ENCODE peak calls at places on chromosomes 5 and 9, in ten cellular contexts. P is Peyer's patch, V is body of pancreas, M is A549, I is IMR-90, L is stomach, F is uterus, G is ovary, Z is HCT116, Y is heart left ventricle. A is an unnamed sample.

GRCh38 chr5:179914032-179914755 is 6.5 kb upstream of the TBC1D9B start:
- DNase-seq in M (peak; percentile 74), F (no peak), L (no peak), Z (no peak), G (no peak), V (no peak), I (peak; percentile 53), Y (no peak), P (no peak), A (peak; percentile 48)

GRCh38 chr9:95078934-95079333 is 238.6 kb downstream of the FANCC start:
- DNase-seq in P (peak; percentile 53), V (no peak), Y (no peak), M (no peak), Z (no peak), L (peak; percentile 76), F (peak; percentile 11), G (no peak), I (no peak), A (no peak)

GRCh38 chr5:12292610-12293204 is 388.5 kb upstream of the CTNND2 start:
- DNase-seq in F (no peak), G (no peak), V (no peak), Y (no peak), M (peak; percentile 12), P (no peak), Z (no peak), I (no peak), L (no peak), A (no peak)

GRCh38 chr9:119961774-119962408 is 592.7 kb upstream of the BRINP1 start:
- DNase-seq in V (peak; percentile 60), P (peak; percentile 52), G (peak; percentile 46), Z (peak; percentile 27), Y (no peak), I (peak; percentile 29), L (peak; percentile 63), M (peak; percentile 56), F (no peak), A (no peak)

GRCh38 chr9:112970939-112971338 is 41.1 kb downstream of the ZNF883 start:
- DNase-seq in P (no peak), L (no peak), Y (no peak), I (no peak), M (no peak), Z (no peak), V (no peak), G (no peak), F (no peak), A (no peak)

GRCh38 chr9:105647595-105648349 is 14.5 kb upstream of the TAL2 start:
- DNase-seq in I (peak; percentile 16), Z (no peak), Y (no peak), G (peak; percentile 46), L (no peak), F (no peak), V (no peak), P (no peak), M (no peak), A (no peak)

GRCh38 chr9:126872516-126872915 is 12.1 kb downstream of the ZBTB34 start:
- DNase-seq in L (no peak), Z (no peak), F (no peak), V (no peak), G (no peak), P (no peak), M (no peak), Y (no peak), I (no peak), A (no peak)

GRCh38 chr5:125232779-125233230 is 486.4 kb upstream of the ZNF608 start:
- DNase-seq in V (no peak), Y (no peak), I (peak; percentile 86), P (no peak), L (no peak), F (no peak), Z (no peak), M (no peak), G (no peak), A (no peak)

GRCh38 chr5:131863700-131864099 is 66.9 kb upstream of the FNIP1 start:
- DNase-seq in I (no peak), G (no peak), Z (no peak), Y (no peak), M (no peak), L (no peak), P (no peak), V (no peak), F (no peak), A (no peak)

GRCh38 chr9:33106827-33107621 is 30.6 kb upstream of the SMU1 start:
- DNase-seq in Y (peak; percentile 77), L (peak; percentile 45), V (peak; percentile 42), Z (no peak), M (no peak), F (peak; percentile 45), I (peak; percentile 89), G (peak; percentile 70), P (no peak), A (peak; percentile 33)

GRCh38 chr9:126386088-126386487 is 59.5 kb downstream of the MVB12B start:
- DNase-seq in L (no peak), M (peak; percentile 42), P (peak; percentile 65), F (no peak), Y (no peak), I (no peak), G (no peak), Z (no peak), V (no peak), A (no peak)

GRCh38 chr9:82563841-82564240 is 499.1 kb downstream of the RASEF start:
- DNase-seq in Z (no peak), L (no peak), Y (no peak), I (no peak), M (no peak), P (no peak), F (no peak), G (no peak), V (no peak), A (no peak)

GRCh38 chr5:9340095-9340494 is 205.8 kb downstream of the SEMA5A start:
- DNase-seq in M (no peak), Z (no peak), L (no peak), F (no peak), P (no peak), I (no peak), Y (peak; percentile 41), G (no peak), V (no peak), A (no peak)

GRCh38 chr9:2681981-2682380 is 35.3 kb upstream of the KCNV2 start:
- DNase-seq in Y (no peak), L (no peak), F (no peak), I (no peak), P (no peak), M (no peak), V (no peak), G (no peak), Z (no peak), A (no peak)

GRCh38 chr9:137956039-137956438 is 78.5 kb downstream of the CACNA1B start:
- DNase-seq in Y (no peak), L (no peak), M (no peak), F (no peak), P (peak; percentile 25), V (no peak), G (no peak), Z (no peak), I (no peak), A (no peak)
- H3K9me3 ChIP-seq in Y (no peaks in the 10 kb centered on the region), L (no peaks in the 10 kb centered on the region), M (no peaks in the 10 kb centered on the region), F (no peaks in the 10 kb centered on the region), P (no peaks in the 10 kb centered on the region), V (no peaks in the 10 kb centered on the region), G (no peaks in the 10 kb centered on the region), Z (no peaks in the 10 kb centered on the region), I (peaks cover 59% of the 10 kb centered on the region), A (no peaks in the 10 kb centered on the region)

GRCh38 chr5:96022971-96023370 is 61.3 kb upstream of the ELL2 start:
- DNase-seq in V (no peak), F (no peak), Z (no peak), G (no peak), P (no peak), L (no peak), M (no peak), I (no peak), Y (no peak), A (no peak)
- H3K27ac ChIP-seq in V (no peak overlapping the region), F (no peak overlapping the region), Z (no peak overlapping the region), G (no peak overlapping the region), P (no peak overlapping the region), L (peak overlapping the region; percentile 68), M (no peak overlapping the region), I (peak overlapping the region; percentile 51), Y (no peak overlapping the region), A (no peak overlapping the region)

GRCh38 chr9:137494104-137494544 is 35.0 kb upstream of the NSMF start:
- DNase-seq in P (no peak), L (no peak), V (no peak), I (no peak), Y (no peak), G (no peak), Z (no peak), M (no peak), F (no peak), A (no peak)
- TF ChIP-seq POLR2A in P (no peak), L (no peak), V (no peak), I (no peak), Y (no peak), G (no peak), Z (no peak), M (no peak), F (no peak), A (no peak)

GRCh38 chr5:2582507-2582906 is 169.0 kb downstream of the IRX2 start:
- DNase-seq in Y (no peak), L (no peak), Z (no peak), G (no peak), F (no peak), M (no peak), V (no peak), P (no peak), I (no peak), A (no peak)

GRCh38 chr5:2584579-2584978 is 166.9 kb downstream of the IRX2 start:
- DNase-seq in P (no peak), Y (no peak), G (no peak), V (no peak), Z (no peak), L (no peak), M (no peak), F (no peak), I (no peak), A (no peak)

GRCh38 chr5:2587189-2588031 is 164.1 kb downstream of the IRX2 start:
- DNase-seq in F (no peak), L (no peak), P (no peak), Z (no peak), Y (no peak), M (no peak), I (no peak), G (no peak), V (no peak), A (no peak)

GRCh38 chr5:2582106-2582505 is 169.4 kb downstream of the IRX2 start:
- DNase-seq in M (no peak), G (no peak), Z (no peak), P (no peak), F (no peak), V (no peak), L (no peak), Y (no peak), I (no peak), A (no peak)

DNA sequence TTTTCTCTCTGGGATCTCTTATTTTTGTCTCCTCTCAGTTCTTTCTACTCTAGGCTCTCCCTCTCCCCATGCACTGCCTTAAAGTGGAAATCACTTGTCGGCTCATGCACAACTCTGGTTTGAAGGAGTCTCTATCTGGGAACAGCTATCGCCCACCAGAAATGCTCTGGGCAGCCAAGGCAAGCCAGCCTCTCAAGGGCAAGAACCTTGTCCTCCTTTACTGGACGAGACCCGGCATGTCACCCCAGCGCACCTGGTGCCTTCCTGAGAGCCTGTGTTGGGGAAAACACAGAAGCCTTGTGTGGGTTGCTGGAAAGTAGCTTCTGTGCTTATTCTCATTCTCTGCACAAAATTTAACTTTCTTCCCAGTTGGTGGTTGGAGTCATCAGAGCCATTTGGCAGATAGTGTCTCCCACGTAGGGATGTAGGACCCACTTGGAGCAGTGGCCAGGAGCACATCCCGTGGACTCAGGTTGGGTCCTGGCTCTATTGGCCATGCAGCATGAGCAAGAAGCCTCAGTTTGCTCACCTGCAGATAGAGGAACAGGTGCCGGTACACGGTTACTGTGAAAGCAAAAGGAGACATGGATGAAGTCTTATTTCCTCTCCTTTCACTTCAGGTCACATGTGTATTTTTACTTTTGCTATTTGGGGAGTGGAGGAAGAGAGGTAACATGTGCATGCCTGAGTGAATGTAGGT is 165.3 kb downstream of the IRX2 start:
- DNase-seq in L (no peak), Y (no peak), Z (no peak), F (no peak), G (no peak), P (no peak), M (no peak), V (no peak), I (no peak), A (no peak)
- H3K9me3 ChIP-seq in L (no peaks in the 10 kb centered on the region), Y (no peaks in the 10 kb centered on the region), Z (peaks cover 16% of the 10 kb centered on the region), F (no peaks in the 10 kb centered on the region), G (no peaks in the 10 kb centered on the region), P (no peaks in the 10 kb centered on the region), M (no peaks in the 10 kb centered on the region), V (no peaks in the 10 kb centered on the region), I (peaks cover 39% of the 10 kb centered on the region), A (no peaks in the 10 kb centered on the region)

A was measured in prostate gland.